ENCODE peak calls at places on chromosomes 7 and 10, in four cellular contexts. One of them, this sample, is unnamed.

GRCh38 chr10:77794256-77795142 is 132.1 kb downstream of the DLG5 start:
- DNase-seq in GM12878: no peak
- DNase-seq in HepG2: no peak
- DNase-seq in H1: no peak
- DNase-seq in this sample: no peak

GRCh38 chr7:55004579-55004978 is 14.2 kb upstream of the EGFR start:
- DNase-seq in H1: no peak
- DNase-seq in GM12878: no peak
- DNase-seq in HepG2: no peak
- DNase-seq in this sample: no peak

GRCh38 chr7:100190059-100190711 is 12.5 kb downstream of the STAG3 start:
- DNase-seq in H1: no peak
- DNase-seq in HepG2: peak; percentile 41
- DNase-seq in GM12878: no peak
- DNase-seq in this sample: peak; percentile 76

GRCh38 chr10:6083523-6084475 is 5.0 kb upstream of the RBM17 start:
- DNase-seq in GM12878: no peak
- DNase-seq in HepG2: no peak
- DNase-seq in H1: no peak
- DNase-seq in this sample: no peak

GRCh38 chr10:43980715-43981114 is 332.0 kb upstream of the ZNF32 start:
- DNase-seq in HepG2: no peak
- DNase-seq in GM12878: no peak
- DNase-seq in H1: no peak
- DNase-seq in this sample: no peak

GRCh38 chr7:106957766-106958165 is 86.7 kb upstream of the PRKAR2B start:
- DNase-seq in HepG2: no peak
- DNase-seq in GM12878: no peak
- DNase-seq in H1: no peak
- DNase-seq in this sample: no peak

GRCh38 chr7:128221929-128222403 is 19.1 kb upstream of the LEP start:
- DNase-seq in HepG2: no peak
- DNase-seq in GM12878: no peak
- DNase-seq in H1: no peak
- DNase-seq in this sample: peak; percentile 69

GRCh38 chr10:78349165-78349516 is 315.5 kb downstream of the RPS24 start:
- DNase-seq in HepG2: no peak
- DNase-seq in H1: no peak
- DNase-seq in GM12878: no peak
- DNase-seq in this sample: no peak

GRCh38 chr10:59107147-59107546 is 69.3 kb upstream of the PHYHIPL start:
- DNase-seq in HepG2: peak; percentile 78
- DNase-seq in H1: no peak
- DNase-seq in GM12878: peak; percentile 26
- DNase-seq in this sample: no peak

GRCh38 chr10:4652111-4653010 is 173.6 kb upstream of the AKR1E2 start:
- DNase-seq in GM12878: no peak
- DNase-seq in HepG2: no peak
- DNase-seq in H1: no peak
- DNase-seq in this sample: no peak

GRCh38 chr10:125061557-125062243 is 98.7 kb downstream of the CTBP2 start:
- DNase-seq in H1: no peak
- DNase-seq in HepG2: no peak
- DNase-seq in GM12878: no peak
- DNase-seq in this sample: no peak

GRCh38 chr10:43857206-43857952 is 208.7 kb upstream of the ZNF32 start:
- DNase-seq in GM12878: no peak
- DNase-seq in HepG2: no peak
- DNase-seq in H1: peak; percentile 19
- DNase-seq in this sample: no peak

GRCh38 chr10:116431598-116431997 is 4.0 kb downstream of the PNLIPRP3 start:
- DNase-seq in GM12878: no peak
- DNase-seq in H1: no peak
- DNase-seq in HepG2: no peak
- DNase-seq in this sample: no peak

GRCh38 chr7:45573636-45574470 is at the start of gene ADCY1:
- DNase-seq in GM12878: no peak
- DNase-seq in HepG2: no peak
- DNase-seq in H1: peak; percentile 75
- DNase-seq in this sample: peak; percentile 61

GRCh38 chr10:26031300-26031699 is 97.3 kb downstream of the MYO3A start:
- DNase-seq in GM12878: no peak
- DNase-seq in HepG2: no peak
- DNase-seq in H1: no peak
- DNase-seq in this sample: no peak

GRCh38 chr7:67856046-67856445 is 859.4 kb downstream of the TYW1 start:
- DNase-seq in GM12878: no peak
- DNase-seq in H1: peak; percentile 45
- DNase-seq in HepG2: no peak
- DNase-seq in this sample: no peak

GRCh38 chr7:2299853-2300512 is 14.3 kb downstream of the SNX8 start:
- DNase-seq in H1: no peak
- DNase-seq in GM12878: no peak
- DNase-seq in HepG2: no peak
- DNase-seq in this sample: no peak

GRCh38 chr7:16817536-16817935 is 12.7 kb upstream of the AGR2 start:
- DNase-seq in H1: no peak
- DNase-seq in HepG2: no peak
- DNase-seq in GM12878: no peak
- DNase-seq in this sample: no peak

GRCh38 chr10:82358486-82359097 is 483.6 kb downstream of the NRG3 start:
- DNase-seq in GM12878: no peak
- DNase-seq in HepG2: no peak
- DNase-seq in H1: no peak
- DNase-seq in this sample: no peak

GRCh38 chr7:28698744-28699291 is 259.3 kb downstream of the TRIL start:
- DNase-seq in H1: no peak
- DNase-seq in HepG2: no peak
- DNase-seq in GM12878: no peak
- DNase-seq in this sample: no peak

GRCh38 chr10:114687459-114687858 is 29.4 kb upstream of the ABLIM1 start:
- DNase-seq in H1: no peak
- DNase-seq in GM12878: no peak
- DNase-seq in HepG2: no peak
- DNase-seq in this sample: no peak

GRCh38 chr10:132461103-132461682 is 64.2 kb downstream of the PWWP2B start:
- DNase-seq in HepG2: no peak
- DNase-seq in GM12878: no peak
- DNase-seq in H1: no peak
- DNase-seq in this sample: no peak

GRCh38 chr10:76869931-76870330 is 767.7 kb downstream of the KCNMA1 start:
- DNase-seq in HepG2: no peak
- DNase-seq in H1: no peak
- DNase-seq in GM12878: no peak
- DNase-seq in this sample: no peak

GRCh38 chr7:157139142-157140117 is 704 bp downstream of the UBE3C start:
- DNase-seq in H1: no peak
- DNase-seq in GM12878: no peak
- DNase-seq in HepG2: no peak
- DNase-seq in this sample: no peak

GRCh38 chr7:4714767-4715384 is 32.8 kb downstream of the FOXK1 start:
- DNase-seq in H1: no peak
- DNase-seq in GM12878: no peak
- DNase-seq in HepG2: no peak
- DNase-seq in this sample: no peak

GRCh38 chr7:16026253-16027020 is 340.0 kb upstream of the MEOX2 start:
- DNase-seq in HepG2: no peak
- DNase-seq in H1: no peak
- DNase-seq in GM12878: no peak
- DNase-seq in this sample: no peak

GRCh38 chr7:2713370-2713769 is 25.4 kb downstream of the AMZ1 start:
- DNase-seq in HepG2: no peak
- DNase-seq in GM12878: no peak
- DNase-seq in H1: no peak
- DNase-seq in this sample: no peak

GRCh38 chr7:25216837-25217236 is 11.4 kb downstream of the NPVF start:
- DNase-seq in HepG2: peak; percentile 39
- DNase-seq in H1: no peak
- DNase-seq in GM12878: peak; percentile 11
- DNase-seq in this sample: peak; percentile 32

GRCh38 chr7:122018032-122018431 is 126.0 kb downstream of the AASS start:
- DNase-seq in GM12878: no peak
- DNase-seq in HepG2: no peak
- DNase-seq in H1: no peak
- DNase-seq in this sample: no peak

GRCh38 chr10:101261702-101262101 is 32.4 kb upstream of the LBX1 start:
- DNase-seq in H1: peak; percentile 55
- DNase-seq in HepG2: no peak
- DNase-seq in GM12878: no peak
- DNase-seq in this sample: no peak

GRCh38 chr7:28316489-28316888 is 95.8 kb upstream of the CREB5 start:
- DNase-seq in H1: no peak
- DNase-seq in HepG2: no peak
- DNase-seq in GM12878: no peak
- DNase-seq in this sample: no peak

GRCh38 chr7:80767655-80768054 is 129.2 kb downstream of the CD36 start:
- DNase-seq in GM12878: no peak
- DNase-seq in H1: no peak
- DNase-seq in HepG2: no peak
- DNase-seq in this sample: no peak

GRCh38 chr10:129888784-129889616 is 75.1 kb downstream of the EBF3 start:
- DNase-seq in HepG2: no peak
- DNase-seq in H1: peak; percentile 93
- DNase-seq in GM12878: no peak
- DNase-seq in this sample: peak; percentile 30

GRCh38 chr7:99050971-99051370 is 92.9 kb downstream of the SMURF1 start:
- DNase-seq in GM12878: no peak
- DNase-seq in H1: no peak
- DNase-seq in HepG2: peak; percentile 49
- DNase-seq in this sample: no peak

GRCh38 chr10:131900350-131901152 is at the start of gene PPP2R2D:
- DNase-seq in H1: peak; percentile 96
- DNase-seq in GM12878: peak; percentile 65
- DNase-seq in HepG2: peak; percentile 87
- DNase-seq in this sample: peak; percentile 92

GRCh38 chr10:93383562-93383981 is 98.6 kb downstream of the MYOF start:
- DNase-seq in HepG2: no peak
- DNase-seq in H1: no peak
- DNase-seq in GM12878: no peak
- DNase-seq in this sample: no peak

GRCh38 chr10:50993817-50994251 is 80.5 kb upstream of the PRKG1 start:
- DNase-seq in H1: no peak
- DNase-seq in HepG2: no peak
- DNase-seq in GM12878: no peak
- DNase-seq in this sample: no peak

GRCh38 chr10:35184527-35185171 is 58.0 kb downstream of the CREM start:
- DNase-seq in HepG2: no peak
- DNase-seq in GM12878: no peak
- DNase-seq in H1: no peak
- DNase-seq in this sample: no peak
- H2AFZ ChIP-seq in HepG2: no peak overlapping the region
- H2AFZ ChIP-seq in GM12878: peak overlapping the region; percentile 37
- H2AFZ ChIP-seq in H1: no peak overlapping the region
- H2AFZ ChIP-seq in this sample: no peak overlapping the region

GRCh38 chr7:105306160-105306784 is 82.4 kb downstream of the SRPK2 start:
- DNase-seq in GM12878: no peak
- DNase-seq in H1: no peak
- DNase-seq in HepG2: no peak
- DNase-seq in this sample: no peak
- TF ChIP-seq HDAC2 in GM12878: no peak
- TF ChIP-seq HDAC2 in H1: no peak
- TF ChIP-seq HDAC2 in HepG2: no peak
- TF ChIP-seq HDAC2 in this sample: no peak

GRCh38 chr10:97030894-97031293 is 154.9 kb downstream of the SLIT1 start:
- DNase-seq in GM12878: no peak
- DNase-seq in HepG2: no peak
- DNase-seq in H1: no peak
- DNase-seq in this sample: no peak

GRCh38 chr10:97029271-97029670 is 156.5 kb downstream of the SLIT1 start:
- DNase-seq in H1: no peak
- DNase-seq in GM12878: no peak
- DNase-seq in HepG2: no peak
- DNase-seq in this sample: no peak

GRCh38 chr10:97032624-97033023 is 153.1 kb downstream of the SLIT1 start:
- DNase-seq in H1: no peak
- DNase-seq in HepG2: no peak
- DNase-seq in GM12878: no peak
- DNase-seq in this sample: no peak

GRCh38 chr10:97028832-97029178 is 157.0 kb downstream of the SLIT1 start:
- DNase-seq in HepG2: no peak
- DNase-seq in GM12878: no peak
- DNase-seq in H1: no peak
- DNase-seq in this sample: no peak

DNA sequence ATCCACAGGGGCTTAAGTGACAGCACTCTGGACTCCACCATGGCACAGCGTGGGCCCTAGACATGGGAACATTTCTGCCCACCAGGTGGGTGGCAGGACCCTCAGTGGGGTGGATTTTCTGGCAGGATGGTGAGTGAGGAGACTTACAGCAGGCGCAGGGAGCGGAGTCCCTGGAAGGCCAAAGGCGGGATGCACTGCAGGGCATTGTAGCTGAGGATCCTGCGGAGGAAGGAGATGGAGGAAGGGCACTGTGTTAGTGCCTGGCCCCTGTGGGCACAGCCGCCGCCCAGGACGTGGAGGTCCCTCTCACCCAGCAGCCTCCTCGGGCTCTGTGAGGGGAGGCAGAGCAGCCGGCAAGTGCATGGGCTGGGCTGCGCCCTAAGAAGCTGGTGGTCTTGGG is 154.3 kb downstream of the SLIT1 start:
- DNase-seq in GM12878: no peak
- DNase-seq in H1: no peak
- DNase-seq in HepG2: no peak
- DNase-seq in this sample: no peak
- H2AFZ ChIP-seq in GM12878: no peak overlapping the region
- H2AFZ ChIP-seq in H1: no peak overlapping the region
- H2AFZ ChIP-seq in HepG2: no peak overlapping the region
- H2AFZ ChIP-seq in this sample: no peak overlapping the region

GRCh38 chr10:14389981-14390590 is 59.4 kb upstream of the FRMD4A start:
- DNase-seq in HepG2: no peak
- DNase-seq in GM12878: peak; percentile 83
- DNase-seq in H1: no peak
- DNase-seq in this sample: no peak
- TF ChIP-seq HDAC2 in HepG2: no peak
- TF ChIP-seq HDAC2 in GM12878: no peak
- TF ChIP-seq HDAC2 in H1: no peak
- TF ChIP-seq HDAC2 in this sample: no peak

DNA sequence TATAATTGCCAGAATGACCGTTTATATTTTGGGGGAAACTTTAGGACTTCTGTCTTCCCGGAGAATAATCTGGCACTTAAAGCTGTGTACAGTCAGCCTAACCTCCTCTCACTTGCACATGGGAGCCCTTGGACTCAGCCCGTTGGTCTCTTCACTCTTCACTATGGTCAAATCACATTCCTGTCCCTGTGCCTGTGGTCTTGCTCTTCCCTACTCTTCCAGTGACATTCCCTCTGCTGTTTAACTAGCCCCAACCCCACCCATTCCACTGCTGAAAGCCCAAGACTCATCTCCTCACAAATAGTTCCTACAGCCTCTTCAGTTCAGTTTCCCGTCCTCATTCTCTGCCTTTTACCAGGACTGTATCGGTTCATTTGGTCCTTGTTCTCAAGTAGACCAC is 135.0 kb downstream of the DYNC1I1 start:
- DNase-seq in GM12878: no peak
- DNase-seq in HepG2: no peak
- DNase-seq in H1: no peak
- DNase-seq in this sample: no peak
- H2AFZ ChIP-seq in GM12878: no peak overlapping the region
- H2AFZ ChIP-seq in HepG2: no peak overlapping the region
- H2AFZ ChIP-seq in H1: no peak overlapping the region
- H2AFZ ChIP-seq in this sample: no peak overlapping the region